ENCODE peak calls at places on chromosomes 11 and 22, in eight cellular contexts. One of them, this sample, is unnamed.

GRCh38 chr11:63813035-63813562 is at the start of gene SPINDOC:
- DNase-seq in effector memory CD4-positive, alpha-beta T cell: peak; percentile 61
- DNase-seq in cardiac muscle cell: peak; percentile 72
- DNase-seq in IMR-90: peak; percentile 47
- DNase-seq in CD4-positive, alpha-beta memory T cell: peak; percentile 62
- DNase-seq in heart right ventricle: peak; percentile 81
- DNase-seq in left ventricle myocardium inferior: peak; percentile 83
- DNase-seq in iPS DF 6.9: no peak
- DNase-seq in this sample: peak; percentile 85

GRCh38 chr11:97557399-97557798 is 1167.6 kb downstream of the JRKL start:
- DNase-seq in effector memory CD4-positive, alpha-beta T cell: no peak
- DNase-seq in CD4-positive, alpha-beta memory T cell: no peak
- DNase-seq in iPS DF 6.9: no peak
- DNase-seq in IMR-90: no peak
- DNase-seq in cardiac muscle cell: peak; percentile 55
- DNase-seq in left ventricle myocardium inferior: no peak
- DNase-seq in heart right ventricle: no peak
- DNase-seq in this sample: no peak

GRCh38 chr22:24406322-24407277 is 20.8 kb upstream of the ADORA2A start:
- DNase-seq in heart right ventricle: no peak
- DNase-seq in effector memory CD4-positive, alpha-beta T cell: no peak
- DNase-seq in cardiac muscle cell: no peak
- DNase-seq in CD4-positive, alpha-beta memory T cell: no peak
- DNase-seq in IMR-90: no peak
- DNase-seq in iPS DF 6.9: no peak
- DNase-seq in left ventricle myocardium inferior: no peak
- DNase-seq in this sample: no peak

GRCh38 chr11:17351510-17352176 is at the start of gene NCR3LG1:
- DNase-seq in cardiac muscle cell: peak; percentile 84
- DNase-seq in heart right ventricle: peak; percentile 33
- DNase-seq in CD4-positive, alpha-beta memory T cell: peak; percentile 81
- DNase-seq in IMR-90: peak; percentile 77
- DNase-seq in iPS DF 6.9: no peak
- DNase-seq in effector memory CD4-positive, alpha-beta T cell: peak; percentile 58
- DNase-seq in left ventricle myocardium inferior: peak; percentile 40
- DNase-seq in this sample: peak; percentile 84

GRCh38 chr11:110857885-110858555 is 145.8 kb upstream of the ARHGAP20 start:
- DNase-seq in heart right ventricle: no peak
- DNase-seq in IMR-90: peak; percentile 61
- DNase-seq in left ventricle myocardium inferior: no peak
- DNase-seq in iPS DF 6.9: no peak
- DNase-seq in CD4-positive, alpha-beta memory T cell: no peak
- DNase-seq in cardiac muscle cell: peak; percentile 38
- DNase-seq in effector memory CD4-positive, alpha-beta T cell: no peak
- DNase-seq in this sample: no peak

GRCh38 chr11:69234740-69235710 is 58.9 kb upstream of the MYEOV start:
- DNase-seq in CD4-positive, alpha-beta memory T cell: no peak
- DNase-seq in left ventricle myocardium inferior: no peak
- DNase-seq in effector memory CD4-positive, alpha-beta T cell: no peak
- DNase-seq in iPS DF 6.9: no peak
- DNase-seq in IMR-90: no peak
- DNase-seq in heart right ventricle: no peak
- DNase-seq in cardiac muscle cell: no peak
- DNase-seq in this sample: no peak

GRCh38 chr11:134391170-134391569 is 20.9 kb downstream of the B3GAT1 start:
- DNase-seq in cardiac muscle cell: no peak
- DNase-seq in CD4-positive, alpha-beta memory T cell: no peak
- DNase-seq in effector memory CD4-positive, alpha-beta T cell: no peak
- DNase-seq in left ventricle myocardium inferior: no peak
- DNase-seq in heart right ventricle: no peak
- DNase-seq in iPS DF 6.9: no peak
- DNase-seq in IMR-90: no peak
- DNase-seq in this sample: no peak

GRCh38 chr11:13668957-13669521 is 571 bp downstream of the FAR1 start:
- DNase-seq in iPS DF 6.9: no peak
- DNase-seq in left ventricle myocardium inferior: peak; percentile 36
- DNase-seq in heart right ventricle: peak; percentile 16
- DNase-seq in cardiac muscle cell: peak; percentile 33
- DNase-seq in effector memory CD4-positive, alpha-beta T cell: no peak
- DNase-seq in CD4-positive, alpha-beta memory T cell: peak; percentile 70
- DNase-seq in IMR-90: peak; percentile 7
- DNase-seq in this sample: peak; percentile 36

GRCh38 chr11:134331565-134332188 is at the start of gene GLB1L2:
- DNase-seq in effector memory CD4-positive, alpha-beta T cell: peak; percentile 76
- DNase-seq in heart right ventricle: peak; percentile 38
- DNase-seq in CD4-positive, alpha-beta memory T cell: peak; percentile 79
- DNase-seq in cardiac muscle cell: peak; percentile 58
- DNase-seq in iPS DF 6.9: no peak
- DNase-seq in IMR-90: no peak
- DNase-seq in left ventricle myocardium inferior: peak; percentile 70
- DNase-seq in this sample: peak; percentile 88

GRCh38 chr22:19874307-19875060 is 19.8 kb upstream of the GNB1L start:
- DNase-seq in left ventricle myocardium inferior: peak; percentile 41
- DNase-seq in iPS DF 6.9: no peak
- DNase-seq in effector memory CD4-positive, alpha-beta T cell: no peak
- DNase-seq in CD4-positive, alpha-beta memory T cell: no peak
- DNase-seq in cardiac muscle cell: no peak
- DNase-seq in heart right ventricle: no peak
- DNase-seq in IMR-90: no peak
- DNase-seq in this sample: peak; percentile 23

GRCh38 chr11:68461284-68461861 is 821 bp downstream of the PPP6R3 start:
- DNase-seq in heart right ventricle: no peak
- DNase-seq in effector memory CD4-positive, alpha-beta T cell: no peak
- DNase-seq in left ventricle myocardium inferior: no peak
- DNase-seq in cardiac muscle cell: peak; percentile 42
- DNase-seq in IMR-90: peak; percentile 17
- DNase-seq in iPS DF 6.9: no peak
- DNase-seq in CD4-positive, alpha-beta memory T cell: no peak
- DNase-seq in this sample: no peak

GRCh38 chr22:49929553-49929979 is 11.1 kb downstream of the CRELD2 start:
- DNase-seq in left ventricle myocardium inferior: peak; percentile 60
- DNase-seq in iPS DF 6.9: no peak
- DNase-seq in IMR-90: no peak
- DNase-seq in effector memory CD4-positive, alpha-beta T cell: peak; percentile 54
- DNase-seq in heart right ventricle: no peak
- DNase-seq in cardiac muscle cell: peak; percentile 53
- DNase-seq in CD4-positive, alpha-beta memory T cell: no peak
- DNase-seq in this sample: peak; percentile 78

GRCh38 chr11:8356216-8356615 is 92.5 kb upstream of the LMO1 start:
- DNase-seq in effector memory CD4-positive, alpha-beta T cell: no peak
- DNase-seq in CD4-positive, alpha-beta memory T cell: no peak
- DNase-seq in left ventricle myocardium inferior: no peak
- DNase-seq in heart right ventricle: no peak
- DNase-seq in iPS DF 6.9: no peak
- DNase-seq in IMR-90: no peak
- DNase-seq in cardiac muscle cell: no peak
- DNase-seq in this sample: no peak
- H3K4me1 ChIP-seq in effector memory CD4-positive, alpha-beta T cell: no peaks in the 10 kb centered on the region
- H3K4me1 ChIP-seq in CD4-positive, alpha-beta memory T cell: no peaks in the 10 kb centered on the region
- H3K4me1 ChIP-seq in left ventricle myocardium inferior: peaks cover 5% of the 10 kb centered on the region
- H3K4me1 ChIP-seq in heart right ventricle: peaks cover 4% of the 10 kb centered on the region
- H3K4me1 ChIP-seq in iPS DF 6.9: no peaks in the 10 kb centered on the region
- H3K4me1 ChIP-seq in IMR-90: no peaks in the 10 kb centered on the region
- H3K4me1 ChIP-seq in cardiac muscle cell: no peaks in the 10 kb centered on the region
- H3K4me1 ChIP-seq in this sample: peaks cover 11% of the 10 kb centered on the region

GRCh38 chr11:34067383-34068065 is 16.0 kb downstream of the CAPRIN1 start:
- DNase-seq in cardiac muscle cell: no peak
- DNase-seq in heart right ventricle: no peak
- DNase-seq in left ventricle myocardium inferior: no peak
- DNase-seq in effector memory CD4-positive, alpha-beta T cell: no peak
- DNase-seq in iPS DF 6.9: no peak
- DNase-seq in CD4-positive, alpha-beta memory T cell: no peak
- DNase-seq in IMR-90: no peak
- DNase-seq in this sample: no peak
- H3K4me1 ChIP-seq in cardiac muscle cell: peaks cover 18% of the 10 kb centered on the region
- H3K4me1 ChIP-seq in heart right ventricle: peaks cover 60% of the 10 kb centered on the region
- H3K4me1 ChIP-seq in left ventricle myocardium inferior: peaks cover 88% of the 10 kb centered on the region
- H3K4me1 ChIP-seq in effector memory CD4-positive, alpha-beta T cell: peaks cover 9% of the 10 kb centered on the region
- H3K4me1 ChIP-seq in iPS DF 6.9: no peaks in the 10 kb centered on the region
- H3K4me1 ChIP-seq in CD4-positive, alpha-beta memory T cell: peaks cover 59% of the 10 kb centered on the region
- H3K4me1 ChIP-seq in IMR-90: peaks cover 9% of the 10 kb centered on the region
- H3K4me1 ChIP-seq in this sample: peaks cover 9% of the 10 kb centered on the region

DNA sequence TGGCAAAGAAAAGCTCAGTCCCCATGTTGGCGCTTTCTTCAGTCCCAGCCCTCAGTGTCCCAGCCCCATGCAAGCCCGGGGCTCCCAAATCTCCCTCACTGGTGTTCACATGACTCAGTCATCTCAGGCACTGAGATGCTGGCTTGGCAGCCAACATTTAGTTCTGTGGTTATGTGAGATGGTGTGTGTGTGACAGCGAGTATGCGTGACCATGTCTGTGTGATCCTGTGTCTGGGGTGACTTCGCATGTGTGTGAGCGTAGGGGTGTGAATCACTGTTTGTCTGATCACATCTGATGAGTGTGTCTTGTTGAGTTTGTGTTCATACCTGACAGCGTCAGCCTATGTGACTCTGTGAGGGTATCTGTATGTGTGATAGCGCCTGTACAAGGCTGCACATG is 16.2 kb downstream of the CREB3L1 start:
- DNase-seq in iPS DF 6.9: no peak
- DNase-seq in heart right ventricle: no peak
- DNase-seq in CD4-positive, alpha-beta memory T cell: no peak
- DNase-seq in effector memory CD4-positive, alpha-beta T cell: no peak
- DNase-seq in IMR-90: peak; percentile 98
- DNase-seq in cardiac muscle cell: peak; percentile 80
- DNase-seq in left ventricle myocardium inferior: no peak
- DNase-seq in this sample: no peak
- H3K4me1 ChIP-seq in iPS DF 6.9: peaks cover 25% of the 10 kb centered on the region
- H3K4me1 ChIP-seq in heart right ventricle: peaks cover 59% of the 10 kb centered on the region
- H3K4me1 ChIP-seq in CD4-positive, alpha-beta memory T cell: peaks cover 10% of the 10 kb centered on the region
- H3K4me1 ChIP-seq in effector memory CD4-positive, alpha-beta T cell: peaks cover 13% of the 10 kb centered on the region
- H3K4me1 ChIP-seq in IMR-90: peaks cover 67% of the 10 kb centered on the region
- H3K4me1 ChIP-seq in cardiac muscle cell: peaks cover 34% of the 10 kb centered on the region
- H3K4me1 ChIP-seq in left ventricle myocardium inferior: peaks cover 66% of the 10 kb centered on the region
- H3K4me1 ChIP-seq in this sample: peaks cover 32% of the 10 kb centered on the region

GRCh38 chr22:36184433-36185035 is 17.1 kb downstream of the APOL4 start:
- DNase-seq in left ventricle myocardium inferior: no peak
- DNase-seq in cardiac muscle cell: peak; percentile 63
- DNase-seq in heart right ventricle: no peak
- DNase-seq in effector memory CD4-positive, alpha-beta T cell: no peak
- DNase-seq in CD4-positive, alpha-beta memory T cell: no peak
- DNase-seq in IMR-90: no peak
- DNase-seq in iPS DF 6.9: no peak
- DNase-seq in this sample: no peak
- H3K4me1 ChIP-seq in left ventricle myocardium inferior: peaks cover 7% of the 10 kb centered on the region
- H3K4me1 ChIP-seq in cardiac muscle cell: no peaks in the 10 kb centered on the region
- H3K4me1 ChIP-seq in heart right ventricle: peaks cover 11% of the 10 kb centered on the region
- H3K4me1 ChIP-seq in effector memory CD4-positive, alpha-beta T cell: peaks cover 4% of the 10 kb centered on the region
- H3K4me1 ChIP-seq in CD4-positive, alpha-beta memory T cell: peaks cover 5% of the 10 kb centered on the region
- H3K4me1 ChIP-seq in IMR-90: no peaks in the 10 kb centered on the region
- H3K4me1 ChIP-seq in iPS DF 6.9: no peaks in the 10 kb centered on the region
- H3K4me1 ChIP-seq in this sample: no peaks in the 10 kb centered on the region

DNA sequence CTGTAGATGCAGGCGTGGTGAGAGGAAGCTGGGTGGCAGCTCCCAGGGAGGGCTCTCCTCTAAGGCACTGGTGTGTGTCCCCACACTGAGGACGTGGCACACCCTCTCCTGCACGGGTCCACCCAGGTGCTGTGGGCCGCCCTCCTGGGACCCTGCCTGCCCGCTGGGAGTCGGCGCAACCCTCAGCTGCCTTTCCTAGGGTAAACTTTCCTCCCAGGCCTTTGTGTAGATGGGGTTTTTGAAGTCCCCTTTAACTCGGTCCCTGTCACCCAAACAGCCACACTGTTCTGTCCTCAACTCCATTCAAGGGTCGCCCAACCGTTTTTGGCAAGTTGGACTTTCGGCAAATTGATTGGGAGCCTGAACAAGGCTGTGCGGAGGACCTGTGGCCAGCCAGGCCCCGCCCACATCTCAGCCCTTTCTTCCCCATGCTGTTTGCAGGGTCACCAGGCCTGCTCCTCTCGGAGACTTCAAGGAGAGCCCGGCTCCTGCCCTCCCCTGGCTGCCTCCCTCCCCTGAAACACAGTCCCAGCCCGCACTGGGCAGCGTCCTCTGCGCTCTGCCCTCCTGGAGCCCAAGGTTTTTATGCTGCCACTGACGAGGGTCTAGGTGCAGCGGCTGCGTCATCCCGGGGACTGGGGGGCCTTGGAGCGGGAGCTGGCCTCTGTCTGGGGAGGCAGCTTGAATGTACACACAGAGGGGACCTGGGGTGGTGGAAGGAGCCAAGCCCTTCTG is 1126.2 kb downstream of the BRD1 start:
- DNase-seq in iPS DF 6.9: no peak
- DNase-seq in heart right ventricle: no peak
- DNase-seq in cardiac muscle cell: no peak
- DNase-seq in left ventricle myocardium inferior: peak; percentile 7
- DNase-seq in CD4-positive, alpha-beta memory T cell: no peak
- DNase-seq in IMR-90: no peak
- DNase-seq in effector memory CD4-positive, alpha-beta T cell: no peak
- DNase-seq in this sample: no peak
- H3K4me1 ChIP-seq in iPS DF 6.9: no peaks in the 10 kb centered on the region
- H3K4me1 ChIP-seq in heart right ventricle: no peaks in the 10 kb centered on the region
- H3K4me1 ChIP-seq in cardiac muscle cell: no peaks in the 10 kb centered on the region
- H3K4me1 ChIP-seq in left ventricle myocardium inferior: no peaks in the 10 kb centered on the region
- H3K4me1 ChIP-seq in CD4-positive, alpha-beta memory T cell: no peaks in the 10 kb centered on the region
- H3K4me1 ChIP-seq in IMR-90: no peaks in the 10 kb centered on the region
- H3K4me1 ChIP-seq in effector memory CD4-positive, alpha-beta T cell: no peaks in the 10 kb centered on the region
- H3K4me1 ChIP-seq in this sample: no peaks in the 10 kb centered on the region

DNA sequence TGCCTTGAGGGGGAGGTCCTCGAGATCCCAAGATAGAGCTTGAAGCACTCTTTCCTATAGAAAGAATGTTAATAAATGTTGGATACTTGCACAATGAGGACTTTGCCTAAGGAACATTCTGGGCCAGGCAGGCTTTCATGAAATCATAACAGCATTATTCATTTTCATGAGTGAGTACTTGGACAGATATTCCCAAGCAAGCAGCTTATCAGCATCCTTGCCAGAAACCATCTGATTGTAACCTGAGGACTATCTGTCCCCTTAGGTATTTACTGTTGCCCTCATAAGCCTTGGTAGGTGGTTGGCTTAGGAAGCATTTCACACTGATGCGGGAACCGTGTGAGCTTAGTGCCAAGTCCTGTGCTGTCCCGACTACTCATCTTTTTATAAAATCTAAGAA is 22.7 kb downstream of the PANX1 start:
- DNase-seq in CD4-positive, alpha-beta memory T cell: no peak
- DNase-seq in heart right ventricle: no peak
- DNase-seq in cardiac muscle cell: no peak
- DNase-seq in effector memory CD4-positive, alpha-beta T cell: no peak
- DNase-seq in IMR-90: no peak
- DNase-seq in iPS DF 6.9: no peak
- DNase-seq in left ventricle myocardium inferior: no peak
- DNase-seq in this sample: no peak
- H3K4me1 ChIP-seq in CD4-positive, alpha-beta memory T cell: peaks cover 28% of the 10 kb centered on the region
- H3K4me1 ChIP-seq in heart right ventricle: peaks cover 62% of the 10 kb centered on the region
- H3K4me1 ChIP-seq in cardiac muscle cell: peaks cover 5% of the 10 kb centered on the region
- H3K4me1 ChIP-seq in effector memory CD4-positive, alpha-beta T cell: no peaks in the 10 kb centered on the region
- H3K4me1 ChIP-seq in IMR-90: peaks cover 43% of the 10 kb centered on the region
- H3K4me1 ChIP-seq in iPS DF 6.9: peaks cover 14% of the 10 kb centered on the region
- H3K4me1 ChIP-seq in left ventricle myocardium inferior: peaks cover 67% of the 10 kb centered on the region
- H3K4me1 ChIP-seq in this sample: peaks cover 9% of the 10 kb centered on the region

GRCh38 chr11:128500488-128500887 is 86.9 kb downstream of the ETS1 start:
- DNase-seq in CD4-positive, alpha-beta memory T cell: no peak
- DNase-seq in heart right ventricle: no peak
- DNase-seq in effector memory CD4-positive, alpha-beta T cell: no peak
- DNase-seq in cardiac muscle cell: no peak
- DNase-seq in left ventricle myocardium inferior: no peak
- DNase-seq in iPS DF 6.9: no peak
- DNase-seq in IMR-90: peak; percentile 62
- DNase-seq in this sample: no peak
- H3K4me1 ChIP-seq in CD4-positive, alpha-beta memory T cell: peaks cover 99% of the 10 kb centered on the region
- H3K4me1 ChIP-seq in heart right ventricle: peaks cover 100% of the 10 kb centered on the region
- H3K4me1 ChIP-seq in effector memory CD4-positive, alpha-beta T cell: peaks cover 99% of the 10 kb centered on the region
- H3K4me1 ChIP-seq in cardiac muscle cell: peaks cover 29% of the 10 kb centered on the region
- H3K4me1 ChIP-seq in left ventricle myocardium inferior: peaks cover 100% of the 10 kb centered on the region
- H3K4me1 ChIP-seq in iPS DF 6.9: peaks cover 8% of the 10 kb centered on the region
- H3K4me1 ChIP-seq in IMR-90: peaks cover 48% of the 10 kb centered on the region
- H3K4me1 ChIP-seq in this sample: peaks cover 42% of the 10 kb centered on the region